ENCODE peak calls at places on chromosomes 4 and X, in six cellular contexts. W, R, I, E, A and V are unnamed samples. For H3K36me3, the result is how much of the 10 kb centered on the place peaks cover.

GRCh38 chr4:181822005-181822375 is 421.2 kb upstream of the TENM3 start:
- DNase-seq in W (no peak), I (peak), E (no peak), R (no peak), A (no peak), V (no peak)

GRCh38 chr4:98430708-98431403 is 169.7 kb downstream of the RAP1GDS1 start:
- DNase-seq in W (no peak), A (no peak), E (peak), R (no peak), I (no peak), V (peak)

GRCh38 chr4:182384496-182385155 is 141.4 kb downstream of the TENM3 start:
- DNase-seq in I (no peak), A (no peak), R (no peak), W (no peak), E (no peak), V (no peak)

GRCh38 chr4:173237152-173237551 is 68.5 kb downstream of the GALNT7 start:
- DNase-seq in E (no peak), R (no peak), I (no peak), W (no peak), A (no peak), V (peak)

GRCh38 chr4:143768007-143768591 is 67.6 kb upstream of the FREM3 start:
- DNase-seq in E (no peak), I (no peak), W (no peak), A (no peak), R (no peak), V (no peak)

GRCh38 chr4:7792616-7793015 is 147.0 kb downstream of the AFAP1 start:
- DNase-seq in E (no peak), W (no peak), R (no peak), A (no peak), I (no peak), V (no peak)

GRCh38 chrX:39853417-39853816 is 244.3 kb downstream of the BCOR start:
- DNase-seq in A (no peak), I (no peak), E (no peak), R (no peak), W (no peak), V (no peak)

GRCh38 chrX:16022580-16023170 is 100.7 kb upstream of the GRPR start:
- DNase-seq in A (no peak), I (no peak), R (no peak), E (no peak), W (no peak), V (peak)

GRCh38 chrX:31471229-31471628 is 399.4 kb upstream of the FTHL17 start:
- DNase-seq in I (no peak), A (no peak), W (no peak), R (no peak), E (no peak), V (no peak)

GRCh38 chrX:154370300-154370881 is 4.0 kb downstream of the FLNA start:
- DNase-seq in E (no peak), A (no peak), I (no peak), R (no peak), W (no peak), V (no peak)

GRCh38 chr4:42656736-42656985 is 244 bp downstream of the ATP8A1 start:
- DNase-seq in E (no peak), A (no peak), R (no peak), I (no peak), W (no peak), V (no peak)
- H3K27ac ChIP-seq in E (no peak), A (peak), R (peak), I (peak), W (no peak), V (no peak)

GRCh38 chrX:54810532-54810931 is 3.0 kb downstream of the MAGED2 start:
- DNase-seq in E (no peak), A (no peak), R (no peak), I (no peak), W (no peak), V (no peak)
- H3K36me3 ChIP-seq in E (under half), A (half or more), R (under half), I (under half), W (under half), V (under half)

GRCh38 chr4:915041-915474 is 17.1 kb downstream of the GAK start:
- DNase-seq in I (no peak), W (no peak), R (peak), A (peak), E (no peak), V (no peak)

GRCh38 chr4:915595-915994 is 16.5 kb downstream of the GAK start:
- DNase-seq in R (no peak), W (no peak), E (no peak), A (peak), I (no peak), V (no peak)

GRCh38 chr4:913280-913618 is 18.9 kb downstream of the GAK start:
- DNase-seq in I (no peak), R (peak), W (no peak), A (no peak), E (no peak), V (no peak)

GRCh38 chr4:912548-913279 is 19.4 kb downstream of the GAK start:
- DNase-seq in I (no peak), R (peak), A (no peak), W (no peak), E (no peak), V (no peak)

DNA sequence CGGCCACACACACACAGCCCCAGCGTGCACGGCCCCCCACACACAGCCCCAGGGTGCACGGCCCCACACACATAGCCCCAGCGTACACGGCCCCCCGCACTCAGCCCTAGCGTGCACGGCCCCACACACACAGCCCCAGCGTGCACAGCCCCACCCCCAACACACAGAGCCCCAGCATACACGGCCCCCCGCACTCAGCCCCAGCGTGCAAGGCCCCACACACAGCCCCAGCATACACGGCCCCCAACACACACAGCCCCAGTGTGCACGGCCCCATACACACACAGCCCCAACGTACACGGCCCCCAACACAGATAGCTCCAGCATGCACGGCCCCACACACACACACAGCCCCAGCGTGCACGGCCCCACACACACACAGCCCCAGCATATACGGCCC is 17.6 kb downstream of the GAK start:
- DNase-seq in W (no peak), I (no peak), E (no peak), R (no peak), A (peak), V (no peak)
- H3K27ac ChIP-seq in W (no peak), I (no peak), E (no peak), R (no peak), A (no peak), V (no peak)

DNA sequence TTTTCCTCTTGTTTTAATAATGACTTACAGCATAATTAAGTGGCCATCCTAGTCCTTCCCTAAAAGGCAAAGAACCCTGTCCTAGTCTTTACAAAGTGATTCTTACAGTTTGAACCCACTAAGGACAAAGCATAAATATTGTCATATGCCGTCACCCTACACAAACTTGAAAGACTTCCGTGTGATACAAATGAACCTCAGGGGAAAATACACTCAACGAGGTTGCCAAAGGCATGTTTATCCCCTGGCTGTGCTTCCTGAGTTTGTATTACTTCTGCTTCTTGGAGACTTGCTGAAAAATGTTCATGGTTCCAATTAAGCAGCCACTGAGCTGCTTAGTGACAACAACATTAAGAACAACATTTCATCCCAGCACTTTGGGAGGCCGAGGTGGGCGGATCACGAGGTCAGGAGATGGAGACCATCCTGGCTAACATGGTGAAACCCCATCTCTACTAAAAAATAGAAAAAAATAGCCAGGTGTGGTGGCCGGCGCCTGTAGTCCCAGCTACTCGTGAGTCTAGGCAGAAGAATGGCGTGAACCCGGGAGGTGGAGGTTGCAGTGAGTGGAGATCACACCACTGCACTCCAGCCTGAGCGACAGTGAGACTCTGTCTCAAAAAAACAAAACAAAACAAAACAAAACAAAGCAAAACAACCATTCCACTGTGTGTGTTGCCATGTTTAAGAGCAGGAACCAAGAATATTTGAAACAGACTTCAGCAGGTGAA is 16.2 kb downstream of the RASSF6 start:
- DNase-seq in I (no peak), E (no peak), R (no peak), A (no peak), W (no peak), V (no peak)
- H3K36me3 ChIP-seq in I (under half), E (under half), R (under half), A (under half), W (under half), V (under half)

DNA sequence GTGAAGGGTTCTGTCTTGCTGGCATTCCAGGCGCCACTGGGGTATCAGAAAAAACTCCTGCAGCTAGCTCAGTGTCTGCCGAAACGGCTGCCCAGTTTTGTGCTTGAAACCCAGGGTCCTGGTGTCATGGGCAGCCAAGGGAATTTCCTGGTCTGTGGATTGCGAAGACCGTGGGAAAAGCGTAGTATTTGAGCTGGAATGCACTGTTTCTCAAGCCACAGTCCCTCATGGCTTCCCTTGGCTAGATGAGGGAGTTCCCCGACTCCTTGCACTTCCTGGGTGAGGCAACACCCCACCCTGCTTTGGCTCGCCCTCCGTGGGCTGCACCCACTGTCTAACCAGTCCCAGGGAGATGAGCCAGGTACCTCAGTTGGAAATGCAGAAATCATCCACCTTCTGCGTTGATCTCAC is 40.1 kb downstream of the NOP14 start:
- DNase-seq in A (peak), I (no peak), W (no peak), R (peak), E (no peak), V (no peak)
- H3K27ac ChIP-seq in A (no peak), I (no peak), W (no peak), R (no peak), E (no peak), V (no peak)

DNA sequence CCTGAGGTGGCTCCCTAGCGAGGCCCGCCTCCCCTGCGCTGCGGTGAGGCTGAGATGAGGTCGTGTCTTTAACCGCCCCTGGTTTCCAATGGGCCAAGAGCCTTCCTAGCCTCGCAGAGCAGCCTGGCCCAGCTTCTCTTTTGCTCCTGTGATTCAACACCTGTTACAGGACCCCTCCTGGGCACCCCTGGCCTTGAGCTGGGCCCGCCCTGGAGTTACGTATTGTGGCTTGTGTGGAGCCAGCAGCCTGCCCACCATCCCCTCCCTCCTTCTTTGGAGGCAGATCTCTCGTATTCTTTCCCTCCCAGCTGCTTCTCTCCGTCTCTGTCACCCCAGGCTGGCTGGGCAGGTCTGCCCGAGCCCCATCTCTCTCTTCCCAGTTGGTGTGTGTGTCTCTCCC is 19.3 kb upstream of the UBA1 start:
- DNase-seq in A (no peak), I (no peak), W (no peak), R (peak), E (no peak), V (no peak)
- H3K36me3 ChIP-seq in A (half or more), I (under half), W (under half), R (under half), E (under half), V (under half)